ENCODE peak calls at places on chromosomes 5 and 9, in four cellular contexts. H, Q, P and Z are unnamed samples. For H3K36me3, the result is how much of the 10 kb centered on the place peaks cover.

GRCh38 chr5:78613151-78613533 is 35.4 kb downstream of the LHFPL2 start:
- DNase-seq in Q (no peak), P (no peak), H (no peak), Z (no peak)

GRCh38 chr9:33211695-33212393 is 28.1 kb upstream of the SPINK4 start:
- DNase-seq in P (peak), Q (no peak), H (no peak), Z (no peak)

GRCh38 chr9:87834357-87834756 is 48.3 kb upstream of the SPATA31E1 start:
- DNase-seq in Q (no peak), H (peak), P (no peak), Z (no peak)

GRCh38 chr5:121503111-121503840 is 348.4 kb upstream of the FTMT start:
- DNase-seq in P (peak), H (peak), Q (peak), Z (peak)

GRCh38 chr9:95381243-95381642 is 63.7 kb upstream of the FANCC start:
- DNase-seq in P (peak), H (no peak), Q (no peak), Z (no peak)

GRCh38 chr5:164002653-164003052 is 497.2 kb downstream of the MAT2B start:
- DNase-seq in Q (no peak), H (no peak), P (no peak), Z (no peak)

GRCh38 chr5:56409331-56410190 is 176.4 kb upstream of the ANKRD55 start:
- DNase-seq in Q (no peak), H (no peak), P (peak), Z (no peak)

GRCh38 chr9:130349398-130349797 is 83.8 kb downstream of the HMCN2 start:
- DNase-seq in Q (no peak), H (no peak), P (no peak), Z (no peak)

GRCh38 chr5:179346401-179346800 is 1.1 kb upstream of the ADAMTS2 start:
- DNase-seq in H (no peak), P (no peak), Q (no peak), Z (no peak)

GRCh38 chr5:87944553-87945320 is 323.9 kb downstream of the TMEM161B start:
- DNase-seq in P (no peak), H (no peak), Q (no peak), Z (no peak)

DNA sequence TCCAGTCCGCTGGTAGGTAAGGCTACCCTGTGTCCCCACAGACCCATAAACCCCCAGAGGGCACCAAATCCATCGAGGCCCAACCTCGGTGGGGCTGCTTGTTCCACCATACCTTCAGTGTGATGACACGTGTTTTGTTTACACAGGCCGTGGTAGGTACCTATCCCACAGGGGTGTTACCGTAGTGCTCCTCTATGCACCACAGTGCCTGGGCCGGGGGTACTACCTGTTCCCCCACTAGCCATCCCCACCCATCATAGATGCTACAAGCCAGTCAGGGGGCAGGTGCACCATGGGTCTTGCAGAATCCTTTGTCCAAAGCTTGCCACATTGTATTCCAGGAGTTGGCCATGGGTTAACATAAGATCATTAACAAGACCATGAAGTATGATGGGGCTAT is 796.2 kb downstream of the EFNA5 start:
- DNase-seq in Q (no peak), H (no peak), P (no peak), Z (no peak)
- H3K4me3 ChIP-seq in Q (no peak), H (no peak), P (no peak), Z (no peak)

GRCh38 chr5:148437249-148437648 is 53.5 kb downstream of the FBXO38 start:
- DNase-seq in H (no peak), P (peak), Q (no peak), Z (no peak)
- H3K36me3 ChIP-seq in H (under half), P (half or more), Q (half or more), Z (half or more)

DNA sequence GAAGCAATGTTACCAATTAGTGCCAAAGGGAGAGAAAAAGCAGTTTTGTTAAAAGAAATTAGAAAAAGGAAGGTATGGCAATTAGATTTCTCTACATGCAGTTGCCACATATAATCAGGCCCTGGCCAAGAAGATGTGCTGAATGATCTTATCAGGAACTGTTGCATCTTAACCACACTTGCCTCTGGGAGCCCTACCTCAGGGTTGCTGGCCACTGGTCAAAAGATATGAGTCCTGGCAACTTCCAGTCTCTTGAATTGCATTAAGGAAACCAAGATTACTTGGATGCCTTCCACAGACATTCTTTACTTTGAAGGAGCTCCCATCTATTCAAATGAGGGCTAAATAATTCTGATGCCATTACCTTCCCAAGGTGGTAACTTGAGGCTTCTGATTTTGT is 60.4 kb downstream of the TNC start:
- DNase-seq in P (peak), H (no peak), Q (no peak), Z (no peak)
- H3K9ac ChIP-seq in P (peak), H (no peak), Q (no peak), Z (no peak)

DNA sequence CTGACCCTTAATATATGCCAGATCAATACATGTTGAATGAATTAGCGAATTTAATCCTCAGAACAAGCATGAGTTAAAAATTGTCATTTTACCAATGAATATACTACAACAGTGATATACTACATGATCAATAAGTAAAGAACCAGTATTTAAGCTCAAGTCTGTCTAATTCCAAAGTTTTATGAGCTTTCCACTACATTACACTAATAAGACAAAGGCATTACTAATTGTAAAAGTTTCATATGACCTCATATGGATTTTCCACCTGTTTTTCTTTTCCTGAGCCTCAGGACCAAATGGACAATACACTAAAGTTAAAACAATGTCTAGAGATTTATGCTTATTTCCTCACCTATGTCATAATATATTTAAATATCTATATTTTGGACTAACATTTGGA is 80.8 kb downstream of the OXCT1 start:
- DNase-seq in Q (no peak), P (no peak), H (no peak), Z (no peak)
- H3K4me3 ChIP-seq in Q (no peak), P (no peak), H (no peak), Z (peak)

GRCh38 chr9:113395000-113395861 is 5.9 kb downstream of the ALAD start:
- DNase-seq in H (no peak), P (no peak), Q (no peak), Z (no peak)
- H3K36me3 ChIP-seq in H (under half), P (under half), Q (under half), Z (under half)

DNA sequence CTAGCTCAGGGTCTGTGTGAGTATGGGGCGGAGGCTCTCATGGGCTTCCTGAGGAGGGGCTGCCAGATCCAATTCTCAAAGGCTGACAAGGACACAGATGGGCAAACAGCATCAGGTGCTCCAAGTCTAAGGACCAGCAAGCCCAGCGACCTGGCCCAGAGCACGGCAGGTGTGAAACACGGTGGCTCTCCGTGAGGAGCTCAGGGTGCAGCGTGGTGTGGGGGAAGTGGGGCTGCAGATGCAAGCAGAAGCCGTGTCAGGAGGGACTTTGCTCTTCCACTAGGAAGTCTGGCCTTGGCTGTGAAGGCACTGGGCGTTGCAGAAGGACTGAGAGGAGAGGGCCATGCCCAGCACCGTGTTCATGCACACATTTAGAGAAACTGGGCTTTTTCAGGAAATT is 420.0 kb downstream of the GADD45G start:
- DNase-seq in P (no peak), Q (no peak), H (no peak), Z (no peak)
- H3K9ac ChIP-seq in P (no peak), Q (no peak), H (no peak), Z (no peak)

GRCh38 chr9:121296213-121297127 is 28.5 kb downstream of the GSN start:
- DNase-seq in H (no peak), P (no peak), Q (no peak), Z (no peak)
- H3K4me3 ChIP-seq in H (no peak), P (no peak), Q (no peak), Z (no peak)